ENCODE peak calls at places on chromosomes 7 and 10, in four cellular contexts. One of them, this sample, is unnamed.

GRCh38 chr10:69732147-69732825 is 69.4 kb upstream of the COL13A1 start:
- DNase-seq in IMR-90: no peak
- DNase-seq in GM12878: no peak
- DNase-seq in K562: no peak
- DNase-seq in this sample: no peak

GRCh38 chr10:30070001-30070759 is 10.8 kb upstream of the JCAD start:
- DNase-seq in IMR-90: no peak
- DNase-seq in GM12878: no peak
- DNase-seq in K562: peak; percentile 59
- DNase-seq in this sample: peak; percentile 39

GRCh38 chr10:118374404-118374803 is 32.3 kb upstream of the FAM204A start:
- DNase-seq in IMR-90: no peak
- DNase-seq in GM12878: no peak
- DNase-seq in K562: no peak
- DNase-seq in this sample: no peak

GRCh38 chr7:47291461-47292051 is 290.4 kb downstream of the TNS3 start:
- DNase-seq in IMR-90: peak; percentile 96
- DNase-seq in GM12878: peak; percentile 50
- DNase-seq in K562: no peak
- DNase-seq in this sample: peak; percentile 62

GRCh38 chr7:20191044-20191867 is 25.9 kb downstream of the MACC1 start:
- DNase-seq in IMR-90: no peak
- DNase-seq in GM12878: no peak
- DNase-seq in K562: no peak
- DNase-seq in this sample: no peak

GRCh38 chr10:72223743-72224101 is 7.6 kb upstream of the ASCC1 start:
- DNase-seq in IMR-90: peak; percentile 45
- DNase-seq in GM12878: no peak
- DNase-seq in K562: no peak
- DNase-seq in this sample: peak; percentile 59

GRCh38 chr7:30091431-30092386 is 43.1 kb upstream of the MTURN start:
- DNase-seq in IMR-90: peak; percentile 84
- DNase-seq in GM12878: no peak
- DNase-seq in K562: no peak
- DNase-seq in this sample: no peak

GRCh38 chr10:48932831-48933670 is 6.6 kb downstream of the LRRC18 start:
- DNase-seq in IMR-90: no peak
- DNase-seq in GM12878: no peak
- DNase-seq in K562: no peak
- DNase-seq in this sample: no peak

GRCh38 chr7:7681191-7681935 is 37.0 kb downstream of the RPA3 start:
- DNase-seq in IMR-90: peak; percentile 61
- DNase-seq in GM12878: peak; percentile 56
- DNase-seq in K562: peak; percentile 62
- DNase-seq in this sample: peak; percentile 88

GRCh38 chr7:7654964-7655363 is 14.4 kb downstream of the UMAD1 start:
- DNase-seq in IMR-90: no peak
- DNase-seq in GM12878: no peak
- DNase-seq in K562: no peak
- DNase-seq in this sample: no peak

GRCh38 chr7:8719102-8719501 is 285.7 kb downstream of the NXPH1 start:
- DNase-seq in IMR-90: no peak
- DNase-seq in GM12878: no peak
- DNase-seq in K562: no peak
- DNase-seq in this sample: no peak

GRCh38 chr10:12811725-12812310 is 189.7 kb downstream of the CCDC3 start:
- DNase-seq in IMR-90: peak; percentile 28
- DNase-seq in GM12878: no peak
- DNase-seq in K562: no peak
- DNase-seq in this sample: no peak

GRCh38 chr7:157021893-157022680 is 11.6 kb upstream of the MNX1 start:
- DNase-seq in IMR-90: no peak
- DNase-seq in GM12878: no peak
- DNase-seq in K562: no peak
- DNase-seq in this sample: no peak

GRCh38 chr7:19401461-19401860 is 256.2 kb upstream of the FERD3L start:
- DNase-seq in IMR-90: peak; percentile 62
- DNase-seq in GM12878: no peak
- DNase-seq in K562: no peak
- DNase-seq in this sample: no peak

GRCh38 chr7:95324396-95324795 is at the start of gene PON1:
- DNase-seq in IMR-90: no peak
- DNase-seq in GM12878: no peak
- DNase-seq in K562: peak; percentile 4
- DNase-seq in this sample: no peak

GRCh38 chr10:76252733-76253132 is 821.3 kb downstream of the LRMDA start:
- DNase-seq in IMR-90: peak; percentile 45
- DNase-seq in GM12878: no peak
- DNase-seq in K562: no peak
- DNase-seq in this sample: no peak

GRCh38 chr10:76257816-76258215 is 826.4 kb downstream of the LRMDA start:
- DNase-seq in IMR-90: no peak
- DNase-seq in GM12878: no peak
- DNase-seq in K562: no peak
- DNase-seq in this sample: no peak

GRCh38 chr10:76251773-76252617 is 820.6 kb downstream of the LRMDA start:
- DNase-seq in IMR-90: peak; percentile 93
- DNase-seq in GM12878: no peak
- DNase-seq in K562: no peak
- DNase-seq in this sample: peak; percentile 60

DNA sequence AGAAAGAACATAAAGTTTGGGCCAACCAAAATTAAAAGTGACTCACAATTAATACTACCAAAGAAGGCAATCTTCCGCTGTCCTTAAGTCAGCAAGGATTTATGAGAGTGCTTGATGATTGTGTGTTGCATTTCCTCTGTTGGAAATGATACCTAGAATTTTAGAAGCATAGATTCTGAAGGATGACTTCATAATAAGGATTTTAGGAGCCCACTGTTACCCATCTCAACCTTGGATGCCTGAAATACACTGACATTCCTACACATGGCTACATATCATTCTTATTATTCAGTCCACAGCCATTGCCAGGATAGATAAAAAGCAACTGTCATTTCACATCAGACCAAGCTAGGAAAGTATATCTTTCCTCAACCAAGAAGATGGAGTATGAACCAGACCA is 823.8 kb downstream of the LRMDA start:
- DNase-seq in IMR-90: no peak
- DNase-seq in GM12878: no peak
- DNase-seq in K562: no peak
- DNase-seq in this sample: no peak
- H3K27ac ChIP-seq in IMR-90: no peak overlapping the region
- H3K27ac ChIP-seq in GM12878: no peak overlapping the region
- H3K27ac ChIP-seq in K562: no peak overlapping the region
- H3K27ac ChIP-seq in this sample: no peak overlapping the region

GRCh38 chr10:132476146-132477065 is 61.2 kb upstream of the INPP5A start:
- DNase-seq in IMR-90: no peak
- DNase-seq in GM12878: no peak
- DNase-seq in K562: no peak
- DNase-seq in this sample: no peak
- TF ChIP-seq FOS in IMR-90: no peak
- TF ChIP-seq FOS in GM12878: no peak
- TF ChIP-seq FOS in K562: no peak
- TF ChIP-seq FOS in this sample: no peak

DNA sequence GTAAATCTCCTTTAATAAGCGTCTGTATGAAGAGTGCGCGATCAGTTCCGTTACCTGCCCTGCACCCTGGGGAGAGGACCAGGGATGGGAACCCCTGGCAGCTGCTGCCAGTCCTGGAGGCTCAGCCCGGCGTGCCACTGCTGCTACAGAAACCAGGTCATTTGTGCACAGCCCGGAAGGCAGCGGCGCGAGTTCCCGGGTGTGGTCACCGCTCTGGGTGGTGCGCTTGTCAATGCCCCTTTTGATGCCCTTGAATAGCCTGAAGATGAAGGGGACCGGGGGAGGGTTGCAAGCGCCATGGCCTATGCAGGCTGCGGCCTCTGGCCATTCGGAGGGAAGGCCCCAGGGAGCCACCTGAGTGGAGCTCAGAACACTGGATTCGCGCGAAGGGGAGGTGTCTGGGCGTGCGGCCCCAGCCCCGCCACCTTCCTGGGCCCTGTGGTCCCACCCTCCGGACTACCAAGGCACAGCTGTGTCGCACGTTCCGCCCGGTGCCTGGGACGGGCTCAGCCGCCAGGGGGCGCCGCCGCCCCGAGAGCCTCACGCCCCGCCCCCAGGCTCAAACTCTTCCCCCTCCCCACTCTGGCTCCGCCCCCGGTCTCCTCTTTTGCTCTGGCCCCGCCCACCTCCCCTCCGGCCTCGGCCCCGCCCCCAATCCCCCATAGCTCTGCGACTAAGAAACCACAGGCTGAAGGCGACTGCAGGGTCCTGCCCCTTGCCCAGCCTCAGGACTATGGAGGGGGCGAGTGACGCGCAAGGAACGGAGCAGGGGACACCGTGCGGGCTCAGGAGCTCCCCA is 16.5 kb downstream of the AP5Z1 start:
- DNase-seq in IMR-90: peak; percentile 15
- DNase-seq in GM12878: no peak
- DNase-seq in K562: peak; percentile 74
- DNase-seq in this sample: peak; percentile 51
- H3K9ac ChIP-seq in IMR-90: no peak overlapping the region
- H3K9ac ChIP-seq in GM12878: no peak overlapping the region
- H3K9ac ChIP-seq in K562: no peak overlapping the region
- H3K9ac ChIP-seq in this sample: peak overlapping the region; percentile 33

GRCh38 chr7:2487586-2488271 is 11.5 kb upstream of the GRIFIN start:
- DNase-seq in IMR-90: no peak
- DNase-seq in GM12878: no peak
- DNase-seq in K562: no peak
- DNase-seq in this sample: no peak
- H3K27ac ChIP-seq in IMR-90: no peak overlapping the region
- H3K27ac ChIP-seq in GM12878: no peak overlapping the region
- H3K27ac ChIP-seq in K562: no peak overlapping the region
- H3K27ac ChIP-seq in this sample: no peak overlapping the region

DNA sequence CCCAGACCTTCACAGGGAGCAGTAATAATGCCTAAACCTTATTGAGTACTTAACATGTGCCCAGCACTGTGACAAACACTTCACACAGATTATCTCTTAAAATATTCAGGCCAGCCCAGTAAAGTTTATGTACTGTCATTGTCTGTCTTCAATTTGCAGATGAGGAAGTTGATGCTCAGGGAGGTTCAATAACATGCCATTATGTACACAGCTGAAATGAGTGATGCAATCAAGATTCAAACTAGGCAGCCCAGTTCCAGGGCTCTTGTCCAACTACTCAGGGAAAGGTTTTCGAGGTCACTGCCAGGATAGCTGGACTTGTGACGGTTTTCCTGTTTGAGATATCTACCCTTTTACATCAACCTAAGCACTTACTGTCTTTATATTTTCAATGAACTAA is 56.1 kb downstream of the AUTS2 start:
- DNase-seq in IMR-90: no peak
- DNase-seq in GM12878: no peak
- DNase-seq in K562: no peak
- DNase-seq in this sample: no peak
- TF ChIP-seq FOS in IMR-90: no peak
- TF ChIP-seq FOS in GM12878: no peak
- TF ChIP-seq FOS in K562: no peak
- TF ChIP-seq FOS in this sample: no peak

GRCh38 chr7:1100386-1100785 is 12.5 kb downstream of the GPER1 start:
- DNase-seq in IMR-90: no peak
- DNase-seq in GM12878: no peak
- DNase-seq in K562: no peak
- DNase-seq in this sample: peak; percentile 31

GRCh38 chr7:1099154-1099542 is 11.2 kb downstream of the GPER1 start:
- DNase-seq in IMR-90: no peak
- DNase-seq in GM12878: no peak
- DNase-seq in K562: no peak
- DNase-seq in this sample: no peak

GRCh38 chr7:1101580-1102431 is 13.9 kb downstream of the GPER1 start:
- DNase-seq in IMR-90: no peak
- DNase-seq in GM12878: no peak
- DNase-seq in K562: no peak
- DNase-seq in this sample: no peak

GRCh38 chr7:1099637-1100036 is 11.7 kb downstream of the GPER1 start:
- DNase-seq in IMR-90: no peak
- DNase-seq in GM12878: no peak
- DNase-seq in K562: no peak
- DNase-seq in this sample: no peak

GRCh38 chr7:1100886-1101579 is 13.1 kb downstream of the GPER1 start:
- DNase-seq in IMR-90: no peak
- DNase-seq in GM12878: no peak
- DNase-seq in K562: no peak
- DNase-seq in this sample: peak; percentile 18
- H3K9ac ChIP-seq in IMR-90: no peak overlapping the region
- H3K9ac ChIP-seq in GM12878: no peak overlapping the region
- H3K9ac ChIP-seq in K562: no peak overlapping the region
- H3K9ac ChIP-seq in this sample: no peak overlapping the region

GRCh38 chr10:93841930-93842329 is 51.8 kb upstream of the SLC35G1 start:
- DNase-seq in IMR-90: no peak
- DNase-seq in GM12878: no peak
- DNase-seq in K562: no peak
- DNase-seq in this sample: no peak
- H3K27ac ChIP-seq in IMR-90: no peak overlapping the region
- H3K27ac ChIP-seq in GM12878: no peak overlapping the region
- H3K27ac ChIP-seq in K562: no peak overlapping the region
- H3K27ac ChIP-seq in this sample: no peak overlapping the region

GRCh38 chr10:101625821-101626412 is 37.8 kb downstream of the DPCD start:
- DNase-seq in IMR-90: no peak
- DNase-seq in GM12878: no peak
- DNase-seq in K562: no peak
- DNase-seq in this sample: no peak
- TF ChIP-seq FOS in IMR-90: no peak
- TF ChIP-seq FOS in GM12878: no peak
- TF ChIP-seq FOS in K562: no peak
- TF ChIP-seq FOS in this sample: no peak

DNA sequence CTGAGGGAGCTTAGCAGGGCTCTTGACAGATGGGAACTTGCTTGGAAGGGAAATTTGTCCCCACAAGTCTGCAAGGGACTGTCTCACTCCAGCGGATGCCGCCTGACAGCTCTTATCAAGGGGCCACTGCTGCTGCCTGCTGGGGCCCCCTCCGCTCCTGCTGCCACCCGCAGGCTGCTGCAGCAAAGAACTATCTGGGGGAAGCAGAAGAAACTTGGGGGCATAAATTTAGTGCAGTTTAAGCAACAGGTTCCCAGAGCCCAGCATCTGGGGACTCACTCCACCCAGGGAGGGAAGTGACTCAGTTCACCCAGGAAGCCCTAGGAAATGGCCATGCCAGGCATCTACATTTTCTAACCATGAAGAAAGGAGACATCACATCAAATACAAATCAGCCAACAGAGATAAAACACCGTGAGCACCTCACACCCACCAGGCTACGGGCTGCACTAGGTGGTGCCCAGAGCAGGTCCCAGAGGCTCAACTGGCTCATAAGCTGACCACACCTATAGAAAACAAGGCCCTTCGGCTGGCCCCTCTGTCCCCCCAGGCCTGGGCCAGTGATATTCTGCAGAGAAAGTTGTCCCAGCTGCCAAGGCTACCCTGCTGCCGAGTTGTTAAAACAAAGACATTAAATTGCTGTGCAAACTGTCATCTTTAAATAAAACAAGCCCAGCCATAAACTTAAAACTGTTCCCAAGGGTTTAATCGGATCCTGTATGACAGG is 3.7 kb downstream of the RGS10 start:
- DNase-seq in IMR-90: no peak
- DNase-seq in GM12878: no peak
- DNase-seq in K562: peak; percentile 85
- DNase-seq in this sample: no peak
- H3K9ac ChIP-seq in IMR-90: no peak overlapping the region
- H3K9ac ChIP-seq in GM12878: peak overlapping the region; percentile 43
- H3K9ac ChIP-seq in K562: peak overlapping the region; percentile 28
- H3K9ac ChIP-seq in this sample: no peak overlapping the region

This sample was measured in endothelial cell of umbilical vein.